ENCODE peak calls at places on chromosomes 3 and 15, in eight cellular contexts. One of them, this sample, is unnamed.

GRCh38 chr3:69385723-69386483 is at the start of gene FRMD4B:
- DNase-seq in uterus: peak; percentile 26
- DNase-seq in right lobe of liver: peak; percentile 79
- DNase-seq in ovary: peak; percentile 39
- DNase-seq in A549: peak; percentile 21
- DNase-seq in body of pancreas: peak; percentile 77
- DNase-seq in spleen: peak; percentile 92
- DNase-seq in breast epithelium: peak; percentile 73
- DNase-seq in this sample: peak; percentile 54

GRCh38 chr3:119145500-119146167 is at the start of gene TEX55:
- DNase-seq in uterus: no peak
- DNase-seq in right lobe of liver: no peak
- DNase-seq in ovary: no peak
- DNase-seq in A549: peak; percentile 77
- DNase-seq in body of pancreas: no peak
- DNase-seq in spleen: no peak
- DNase-seq in breast epithelium: no peak
- DNase-seq in this sample: no peak

GRCh38 chr3:50339485-50340196 is 995 bp downstream of the RASSF1 start:
- DNase-seq in uterus: no peak
- DNase-seq in right lobe of liver: no peak
- DNase-seq in ovary: no peak
- DNase-seq in A549: no peak
- DNase-seq in body of pancreas: no peak
- DNase-seq in spleen: peak; percentile 79
- DNase-seq in breast epithelium: no peak
- DNase-seq in this sample: no peak

GRCh38 chr15:57387644-57388076 is 11.4 kb downstream of the CGNL1 start:
- DNase-seq in uterus: no peak
- DNase-seq in right lobe of liver: no peak
- DNase-seq in ovary: no peak
- DNase-seq in A549: no peak
- DNase-seq in body of pancreas: no peak
- DNase-seq in spleen: no peak
- DNase-seq in breast epithelium: no peak
- DNase-seq in this sample: no peak

GRCh38 chr3:42486814-42487569 is 15.5 kb upstream of the VIPR1 start:
- DNase-seq in uterus: no peak
- DNase-seq in right lobe of liver: no peak
- DNase-seq in ovary: no peak
- DNase-seq in A549: no peak
- DNase-seq in body of pancreas: no peak
- DNase-seq in spleen: no peak
- DNase-seq in breast epithelium: no peak
- DNase-seq in this sample: no peak

GRCh38 chr3:24493951-24494615 is 567 bp downstream of the THRB start:
- DNase-seq in uterus: peak; percentile 63
- DNase-seq in right lobe of liver: peak; percentile 87
- DNase-seq in ovary: peak; percentile 11
- DNase-seq in A549: peak; percentile 37
- DNase-seq in body of pancreas: peak; percentile 77
- DNase-seq in spleen: peak; percentile 88
- DNase-seq in breast epithelium: peak; percentile 80
- DNase-seq in this sample: peak; percentile 78

GRCh38 chr3:86175593-86175992 is 815.4 kb downstream of the VGLL3 start:
- DNase-seq in uterus: no peak
- DNase-seq in right lobe of liver: no peak
- DNase-seq in ovary: no peak
- DNase-seq in A549: no peak
- DNase-seq in body of pancreas: no peak
- DNase-seq in spleen: no peak
- DNase-seq in breast epithelium: no peak
- DNase-seq in this sample: no peak

GRCh38 chr3:139937674-139938279 is 2.8 kb downstream of the CLSTN2 start:
- DNase-seq in uterus: peak; percentile 56
- DNase-seq in right lobe of liver: no peak
- DNase-seq in ovary: peak; percentile 59
- DNase-seq in A549: peak; percentile 15
- DNase-seq in body of pancreas: peak; percentile 56
- DNase-seq in spleen: no peak
- DNase-seq in breast epithelium: no peak
- DNase-seq in this sample: peak; percentile 61

GRCh38 chr15:40336129-40337122 is 4.3 kb downstream of the CCDC9B start:
- DNase-seq in uterus: no peak
- DNase-seq in right lobe of liver: no peak
- DNase-seq in ovary: no peak
- DNase-seq in A549: no peak
- DNase-seq in body of pancreas: no peak
- DNase-seq in spleen: no peak
- DNase-seq in breast epithelium: no peak
- DNase-seq in this sample: no peak

GRCh38 chr15:43253431-43254403 is 13.0 kb downstream of the TGM5 start:
- DNase-seq in uterus: no peak
- DNase-seq in right lobe of liver: peak; percentile 59
- DNase-seq in ovary: no peak
- DNase-seq in A549: no peak
- DNase-seq in body of pancreas: peak; percentile 62
- DNase-seq in spleen: peak; percentile 86
- DNase-seq in breast epithelium: no peak
- DNase-seq in this sample: no peak

GRCh38 chr3:120021523-120021922 is 72.7 kb downstream of the GSK3B start:
- DNase-seq in uterus: no peak
- DNase-seq in right lobe of liver: no peak
- DNase-seq in ovary: no peak
- DNase-seq in A549: no peak
- DNase-seq in body of pancreas: no peak
- DNase-seq in spleen: no peak
- DNase-seq in breast epithelium: no peak
- DNase-seq in this sample: no peak

GRCh38 chr3:114745322-114746240 is 401.5 kb downstream of the ZBTB20 start:
- DNase-seq in uterus: no peak
- DNase-seq in right lobe of liver: peak; percentile 55
- DNase-seq in ovary: no peak
- DNase-seq in A549: peak; percentile 88
- DNase-seq in body of pancreas: peak; percentile 26
- DNase-seq in spleen: no peak
- DNase-seq in breast epithelium: no peak
- DNase-seq in this sample: no peak

GRCh38 chr3:129618186-129618820 is 11.8 kb upstream of the PLXND1 start:
- DNase-seq in uterus: no peak
- DNase-seq in right lobe of liver: no peak
- DNase-seq in ovary: no peak
- DNase-seq in A549: no peak
- DNase-seq in body of pancreas: no peak
- DNase-seq in spleen: peak; percentile 68
- DNase-seq in breast epithelium: no peak
- DNase-seq in this sample: no peak

GRCh38 chr3:48614044-48614443 is 4.6 kb upstream of the UQCRC1 start:
- DNase-seq in uterus: no peak
- DNase-seq in right lobe of liver: no peak
- DNase-seq in ovary: no peak
- DNase-seq in A549: no peak
- DNase-seq in body of pancreas: no peak
- DNase-seq in spleen: no peak
- DNase-seq in breast epithelium: no peak
- DNase-seq in this sample: no peak

GRCh38 chr15:88630141-88630721 is 8.6 kb upstream of the ISG20 start:
- DNase-seq in uterus: no peak
- DNase-seq in right lobe of liver: no peak
- DNase-seq in ovary: no peak
- DNase-seq in A549: peak; percentile 53
- DNase-seq in body of pancreas: peak; percentile 35
- DNase-seq in spleen: peak; percentile 87
- DNase-seq in breast epithelium: no peak
- DNase-seq in this sample: no peak

GRCh38 chr15:56919708-56920637 is 1.5 kb downstream of the TCF12 start:
- DNase-seq in uterus: no peak
- DNase-seq in right lobe of liver: peak; percentile 50
- DNase-seq in ovary: peak; percentile 33
- DNase-seq in A549: peak; percentile 63
- DNase-seq in body of pancreas: peak; percentile 22
- DNase-seq in spleen: no peak
- DNase-seq in breast epithelium: no peak
- DNase-seq in this sample: peak; percentile 33

GRCh38 chr3:47261301-47261700 is 21.3 kb downstream of the KIF9 start:
- DNase-seq in uterus: no peak
- DNase-seq in right lobe of liver: no peak
- DNase-seq in ovary: no peak
- DNase-seq in A549: no peak
- DNase-seq in body of pancreas: no peak
- DNase-seq in spleen: peak; percentile 29
- DNase-seq in breast epithelium: no peak
- DNase-seq in this sample: no peak

GRCh38 chr3:132444333-132444732 is 27.0 kb downstream of the DNAJC13 start:
- DNase-seq in uterus: no peak
- DNase-seq in right lobe of liver: no peak
- DNase-seq in ovary: no peak
- DNase-seq in A549: no peak
- DNase-seq in body of pancreas: no peak
- DNase-seq in spleen: no peak
- DNase-seq in breast epithelium: no peak
- DNase-seq in this sample: no peak

GRCh38 chr15:71807125-71807629 is 3.2 kb upstream of the NR2E3 start:
- DNase-seq in uterus: no peak
- DNase-seq in right lobe of liver: no peak
- DNase-seq in ovary: no peak
- DNase-seq in A549: no peak
- DNase-seq in body of pancreas: no peak
- DNase-seq in spleen: no peak
- DNase-seq in breast epithelium: no peak
- DNase-seq in this sample: no peak

DNA sequence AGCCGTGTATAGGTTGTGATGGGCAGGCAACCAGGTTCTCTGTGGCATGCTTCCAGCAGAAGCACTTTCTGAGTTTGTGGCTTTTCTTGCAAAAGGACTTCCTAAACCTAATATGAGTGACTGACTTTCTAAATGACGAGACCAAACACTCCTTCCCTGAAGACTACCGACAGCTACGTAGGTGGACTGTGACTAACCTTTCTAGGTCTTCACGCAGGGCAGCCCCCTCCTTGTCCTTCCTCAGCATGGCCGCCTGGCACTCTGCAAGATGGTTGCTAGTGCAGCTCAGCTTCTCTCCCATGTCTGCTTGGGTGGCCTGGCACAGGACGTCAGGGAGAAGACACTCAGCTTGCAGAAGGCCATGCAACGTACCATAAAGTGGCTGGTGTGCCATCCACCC is 20.9 kb downstream of the CXCR6 start:
- DNase-seq in uterus: no peak
- DNase-seq in right lobe of liver: no peak
- DNase-seq in ovary: no peak
- DNase-seq in A549: no peak
- DNase-seq in body of pancreas: no peak
- DNase-seq in spleen: no peak
- DNase-seq in breast epithelium: no peak
- DNase-seq in this sample: no peak
- H3K4me1 ChIP-seq in uterus: no peaks in the 10 kb centered on the region
- H3K4me1 ChIP-seq in right lobe of liver: no peaks in the 10 kb centered on the region
- H3K4me1 ChIP-seq in ovary: no peaks in the 10 kb centered on the region
- H3K4me1 ChIP-seq in A549: no peaks in the 10 kb centered on the region
- H3K4me1 ChIP-seq in body of pancreas: no peaks in the 10 kb centered on the region
- H3K4me1 ChIP-seq in spleen: no peaks in the 10 kb centered on the region
- H3K4me1 ChIP-seq in breast epithelium: no peaks in the 10 kb centered on the region
- H3K4me1 ChIP-seq in this sample: no peaks in the 10 kb centered on the region

GRCh38 chr15:90666135-90666909 is 50.8 kb upstream of the BLM start:
- DNase-seq in uterus: no peak
- DNase-seq in right lobe of liver: no peak
- DNase-seq in ovary: no peak
- DNase-seq in A549: no peak
- DNase-seq in body of pancreas: no peak
- DNase-seq in spleen: no peak
- DNase-seq in breast epithelium: no peak
- DNase-seq in this sample: no peak
- H3K4me3 ChIP-seq in uterus: peak overlapping the region; percentile 61
- H3K4me3 ChIP-seq in right lobe of liver: peak overlapping the region; percentile 79
- H3K4me3 ChIP-seq in ovary: no peak overlapping the region
- H3K4me3 ChIP-seq in A549: peak overlapping the region; percentile 73
- H3K4me3 ChIP-seq in body of pancreas: no peak overlapping the region
- H3K4me3 ChIP-seq in spleen: peak overlapping the region; percentile 66
- H3K4me3 ChIP-seq in breast epithelium: peak overlapping the region; percentile 87
- H3K4me3 ChIP-seq in this sample: no peak overlapping the region

GRCh38 chr15:73852507-73852906 is 20.9 kb upstream of the TBC1D21 start:
- DNase-seq in uterus: no peak
- DNase-seq in right lobe of liver: peak; percentile 15
- DNase-seq in ovary: no peak
- DNase-seq in A549: no peak
- DNase-seq in body of pancreas: no peak
- DNase-seq in spleen: no peak
- DNase-seq in breast epithelium: no peak
- DNase-seq in this sample: no peak
- TF ChIP-seq POLR2A in uterus: no peak
- TF ChIP-seq POLR2A in right lobe of liver: no peak
- TF ChIP-seq POLR2A in ovary: no peak
- TF ChIP-seq POLR2A in A549: no peak
- TF ChIP-seq POLR2A in body of pancreas: no peak
- TF ChIP-seq POLR2A in spleen: no peak
- TF ChIP-seq POLR2A in breast epithelium: no peak
- TF ChIP-seq POLR2A in this sample: no peak

GRCh38 chr15:63020128-63020527 is 22.4 kb upstream of the TPM1 start:
- DNase-seq in uterus: no peak
- DNase-seq in right lobe of liver: no peak
- DNase-seq in ovary: no peak
- DNase-seq in A549: no peak
- DNase-seq in body of pancreas: no peak
- DNase-seq in spleen: no peak
- DNase-seq in breast epithelium: no peak
- DNase-seq in this sample: no peak
- H3K4me1 ChIP-seq in uterus: no peaks in the 10 kb centered on the region
- H3K4me1 ChIP-seq in right lobe of liver: no peaks in the 10 kb centered on the region
- H3K4me1 ChIP-seq in ovary: peaks cover 5% of the 10 kb centered on the region
- H3K4me1 ChIP-seq in A549: peaks cover 62% of the 10 kb centered on the region
- H3K4me1 ChIP-seq in body of pancreas: peaks cover 26% of the 10 kb centered on the region
- H3K4me1 ChIP-seq in spleen: no peaks in the 10 kb centered on the region
- H3K4me1 ChIP-seq in breast epithelium: peaks cover 6% of the 10 kb centered on the region
- H3K4me1 ChIP-seq in this sample: peaks cover 4% of the 10 kb centered on the region

GRCh38 chr3:108473711-108474110 is 36.7 kb downstream of the MYH15 start:
- DNase-seq in uterus: no peak
- DNase-seq in right lobe of liver: no peak
- DNase-seq in ovary: no peak
- DNase-seq in A549: no peak
- DNase-seq in body of pancreas: no peak
- DNase-seq in spleen: no peak
- DNase-seq in breast epithelium: no peak
- DNase-seq in this sample: no peak

GRCh38 chr3:108474581-108474980 is 35.8 kb downstream of the MYH15 start:
- DNase-seq in uterus: no peak
- DNase-seq in right lobe of liver: no peak
- DNase-seq in ovary: no peak
- DNase-seq in A549: no peak
- DNase-seq in body of pancreas: no peak
- DNase-seq in spleen: no peak
- DNase-seq in breast epithelium: no peak
- DNase-seq in this sample: no peak

GRCh38 chr3:108469126-108469525 is 41.3 kb downstream of the MYH15 start:
- DNase-seq in uterus: no peak
- DNase-seq in right lobe of liver: no peak
- DNase-seq in ovary: no peak
- DNase-seq in A549: no peak
- DNase-seq in body of pancreas: no peak
- DNase-seq in spleen: no peak
- DNase-seq in breast epithelium: no peak
- DNase-seq in this sample: no peak

GRCh38 chr3:108471346-108471935 is 39.0 kb downstream of the MYH15 start:
- DNase-seq in uterus: no peak
- DNase-seq in right lobe of liver: no peak
- DNase-seq in ovary: no peak
- DNase-seq in A549: no peak
- DNase-seq in body of pancreas: no peak
- DNase-seq in spleen: no peak
- DNase-seq in breast epithelium: no peak
- DNase-seq in this sample: no peak

GRCh38 chr3:108472011-108472591 is 38.3 kb downstream of the MYH15 start:
- DNase-seq in uterus: no peak
- DNase-seq in right lobe of liver: no peak
- DNase-seq in ovary: no peak
- DNase-seq in A549: peak; percentile 73
- DNase-seq in body of pancreas: no peak
- DNase-seq in spleen: no peak
- DNase-seq in breast epithelium: no peak
- DNase-seq in this sample: peak; percentile 51
- H3K4me3 ChIP-seq in uterus: no peak overlapping the region
- H3K4me3 ChIP-seq in right lobe of liver: no peak overlapping the region
- H3K4me3 ChIP-seq in ovary: no peak overlapping the region
- H3K4me3 ChIP-seq in A549: peak overlapping the region; percentile 12
- H3K4me3 ChIP-seq in body of pancreas: no peak overlapping the region
- H3K4me3 ChIP-seq in spleen: no peak overlapping the region
- H3K4me3 ChIP-seq in breast epithelium: no peak overlapping the region
- H3K4me3 ChIP-seq in this sample: no peak overlapping the region

This sample was measured in adrenal gland.